ENCODE peak calls at places on chromosomes 2 and 18, in nine cellular contexts. U, L, S, T, I, V, W, R and E are unnamed samples.

GRCh38 chr2:148917431-148917830 is 42.4 kb downstream of the KIF5C start:
- DNase-seq in U (no peak), L (no peak), S (no peak), T (no peak), I (no peak), V (no peak), W (no peak), R (no peak), E (no peak)

GRCh38 chr18:45780568-45780967 is 44.9 kb upstream of the SIGLEC15 start:
- DNase-seq in U (no peak), L (no peak), S (no peak), T (no peak), I (no peak), V (no peak), W (no peak), R (no peak), E (no peak)

GRCh38 chr2:216039918-216040317 is 26.6 kb upstream of the MREG start:
- DNase-seq in U (no peak), L (no peak), S (no peak), T (no peak), I (no peak), V (no peak), W (no peak), R (peak; percentile 38), E (no peak)

GRCh38 chr2:30336978-30337841 is 105.9 kb downstream of the LBH start:
- DNase-seq in U (no peak), L (no peak), S (no peak), T (no peak), I (no peak), V (no peak), W (peak; percentile 9), R (no peak), E (no peak)

GRCh38 chr2:59195851-59196250 is 954.7 kb upstream of the FANCL start:
- DNase-seq in U (no peak), L (no peak), S (no peak), T (no peak), I (no peak), V (no peak), W (no peak), R (no peak), E (no peak)

GRCh38 chr2:241514986-241515737 is 6.8 kb upstream of the STK25 start:
- DNase-seq in U (no peak), L (no peak), S (no peak), T (no peak), I (no peak), V (no peak), W (no peak), R (no peak), E (no peak)

GRCh38 chr2:69933839-69934613 is 19.1 kb downstream of the MXD1 start:
- DNase-seq in U (no peak), L (no peak), S (no peak), T (peak; percentile 20), I (peak; percentile 70), V (no peak), W (peak; percentile 86), R (peak; percentile 96), E (peak; percentile 78)

GRCh38 chr2:19763731-19764130 is 138.1 kb downstream of the TTC32 start:
- DNase-seq in U (no peak), L (no peak), S (no peak), T (no peak), I (no peak), V (no peak), W (no peak), R (no peak), E (no peak)

GRCh38 chr2:128370468-128371247 is 52.0 kb upstream of the HS6ST1 start:
- DNase-seq in U (peak; percentile 48), L (no peak), S (no peak), T (no peak), I (no peak), V (no peak), W (peak; percentile 38), R (peak; percentile 61), E (no peak)

GRCh38 chr2:143936758-143937562 is 583.0 kb downstream of the ZEB2 start:
- DNase-seq in U (peak; percentile 61), L (peak; percentile 85), S (no peak), T (no peak), I (peak; percentile 18), V (peak; percentile 44), W (peak; percentile 40), R (peak; percentile 39), E (no peak)

GRCh38 chr2:180474716-180475115 is 467.6 kb upstream of the CWC22 start:
- DNase-seq in U (no peak), L (no peak), S (no peak), T (no peak), I (no peak), V (no peak), W (no peak), R (no peak), E (no peak)

GRCh38 chr2:218382785-218383184 is 712 bp downstream of the SLC11A1 start:
- DNase-seq in U (no peak), L (no peak), S (no peak), T (no peak), I (no peak), V (peak; percentile 47), W (no peak), R (no peak), E (no peak)

GRCh38 chr18:49768051-49768391 is 45.3 kb downstream of the ACAA2 start:
- DNase-seq in U (no peak), L (no peak), S (peak; percentile 53), T (no peak), I (peak; percentile 61), V (peak; percentile 68), W (peak; percentile 50), R (peak; percentile 87), E (no peak)

DNA sequence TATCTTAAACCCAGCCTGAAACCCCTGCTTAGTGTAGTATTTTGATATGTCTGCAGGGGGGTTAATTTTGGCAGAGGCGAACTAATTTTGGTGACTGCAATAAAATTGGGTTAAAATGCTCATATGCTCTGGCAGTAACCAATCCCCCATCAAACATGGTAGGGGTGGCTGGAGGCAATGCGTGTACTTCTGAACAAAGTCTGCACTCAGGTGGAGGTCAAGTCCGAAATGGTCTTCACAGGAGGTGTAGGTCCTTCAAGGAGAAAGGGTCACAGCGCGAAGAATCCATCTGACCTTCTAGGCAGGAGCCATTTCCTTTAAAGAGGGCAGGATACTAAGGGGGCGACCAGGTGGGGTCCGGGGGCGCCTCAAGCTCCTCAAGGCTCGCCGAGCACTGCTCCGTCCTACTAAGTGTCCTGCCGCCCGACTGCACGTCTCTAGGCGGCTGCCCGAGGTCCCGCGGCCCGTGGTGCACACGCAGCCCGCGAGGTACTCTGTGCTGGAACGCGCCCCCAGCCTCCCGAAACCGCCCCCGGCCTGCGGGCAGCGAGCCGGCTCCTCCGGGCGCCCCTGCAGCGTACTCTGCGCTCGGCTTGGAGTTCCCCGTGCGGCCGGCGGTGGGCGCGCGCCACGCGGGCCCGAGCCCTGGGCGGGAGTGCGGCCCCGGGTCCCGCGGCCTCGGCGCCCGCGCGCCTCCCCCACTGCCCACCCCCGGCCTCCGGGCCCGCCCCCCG is 1.7 kb upstream of the LDLRAD4 start:
- DNase-seq in U (peak; percentile 75), L (peak; percentile 86), S (no peak), T (no peak), I (no peak), V (peak; percentile 66), W (no peak), R (no peak), E (no peak)
- TF ChIP-seq CTCF in U (no peak), L (peak; percentile 25), S (no peak), T (peak; percentile 38), I (peak; percentile 28), V (peak; percentile 38), W (no peak), R (no peak), E (peak; percentile 50)

DNA sequence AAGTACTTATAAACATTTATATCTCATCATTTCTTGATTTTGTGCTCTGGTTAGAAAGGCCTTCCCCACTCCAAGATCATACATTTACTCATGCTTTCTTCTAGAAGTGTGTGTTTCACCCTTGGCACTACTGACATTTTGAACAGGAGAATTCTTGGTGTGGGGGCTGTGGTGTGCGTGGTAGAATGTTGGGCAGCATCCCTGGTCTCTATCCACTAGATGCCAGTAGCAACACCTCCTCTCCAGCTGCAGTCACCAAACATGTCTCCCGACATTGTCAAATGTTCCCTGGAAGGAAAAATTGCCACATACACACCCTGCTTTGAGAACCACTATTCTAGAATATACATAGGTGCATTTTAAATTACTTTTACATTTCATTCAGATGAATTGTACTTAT is 8.7 kb upstream of the TGIF1 start:
- DNase-seq in U (no peak), L (peak; percentile 40), S (no peak), T (no peak), I (peak; percentile 66), V (peak; percentile 53), W (no peak), R (no peak), E (no peak)
- TF ChIP-seq CTCF in U (peak; percentile 15), L (peak; percentile 43), S (peak; percentile 29), T (no peak), I (peak; percentile 39), V (peak; percentile 50), W (peak; percentile 14), R (peak; percentile 53), E (peak; percentile 31)

GRCh38 chr2:3424171-3424795 is 44.8 kb downstream of the TRAPPC12 start:
- DNase-seq in U (no peak), L (no peak), S (no peak), T (no peak), I (no peak), V (no peak), W (no peak), R (no peak), E (no peak)
- TF ChIP-seq CTCF in U (no peak), L (no peak), S (no peak), T (no peak), I (no peak), V (no peak), W (no peak), R (no peak), E (peak; percentile 82)

GRCh38 chr2:52805901-52806410 is 961.6 kb upstream of the CHAC2 start:
- DNase-seq in U (no peak), L (no peak), S (no peak), T (no peak), I (no peak), V (no peak), W (peak; percentile 16), R (no peak), E (no peak)

GRCh38 chr2:52810460-52810859 is 957.1 kb upstream of the CHAC2 start:
- DNase-seq in U (no peak), L (peak; percentile 2), S (no peak), T (no peak), I (peak; percentile 48), V (no peak), W (peak; percentile 32), R (peak; percentile 40), E (no peak)
- TF ChIP-seq CTCF in U (no peak), L (peak; percentile 43), S (no peak), T (no peak), I (peak; percentile 53), V (peak; percentile 48), W (no peak), R (peak; percentile 45), E (no peak)

DNA sequence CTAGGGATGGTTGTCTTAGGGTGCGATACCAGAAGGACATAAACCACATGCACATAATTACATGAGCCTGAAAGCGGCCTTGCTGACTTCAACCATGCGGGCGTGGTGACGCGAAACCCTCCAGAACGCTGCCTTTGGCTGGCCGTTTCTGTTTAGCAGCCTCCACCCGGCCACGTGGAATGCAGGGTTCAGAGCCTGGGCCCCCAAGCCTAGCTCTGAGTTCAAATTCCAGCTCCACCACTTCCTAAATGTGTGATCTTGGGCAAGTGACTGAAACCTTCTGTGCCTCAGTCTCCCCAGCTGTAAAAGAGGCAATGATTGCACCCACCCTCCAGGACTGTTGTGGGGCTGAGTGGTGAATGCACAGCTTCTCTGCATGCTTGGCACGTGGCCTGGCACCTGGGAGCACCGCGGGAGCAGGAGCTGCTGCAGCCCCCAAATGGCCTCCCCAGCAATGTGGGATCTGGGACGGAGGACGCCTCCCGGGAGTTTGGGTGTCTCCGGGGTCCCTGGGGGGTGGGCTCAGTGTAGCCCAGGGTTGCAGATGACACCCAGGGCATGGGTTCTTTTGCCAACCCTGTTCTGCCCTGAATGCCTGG is 1.5 kb downstream of the KLHL30 start:
- DNase-seq in U (no peak), L (no peak), S (no peak), T (no peak), I (no peak), V (no peak), W (no peak), R (no peak), E (no peak)
- TF ChIP-seq CTCF in U (no peak), L (no peak), S (no peak), T (no peak), I (no peak), V (no peak), W (no peak), R (no peak), E (peak; percentile 18)